ENCODE peak calls at places on chromosomes 4 and X, in eight cellular contexts. U is iPS-NIHi11, Y is BJ, H is AG08396, Q is cortex of kidney, E is endothelial cell, O is foreskin fibroblast, W is erythroblast. M is an unnamed sample.

GRCh38 chr4:86536166-86536565 is 57.9 kb upstream of the PTPN13 start:
- DNase-seq in U (no peak), Y (no peak), H (no peak), Q (no peak), E (no peak), O (no peak), W (no peak), M (no peak)

GRCh38 chrX:13094780-13095425 is 50.5 kb upstream of the FAM9C start:
- DNase-seq in U (no peak), Y (no peak), H (no peak), Q (no peak), E (no peak), O (no peak), W (no peak), M (peak)

GRCh38 chrX:78384486-78384885 is 57.1 kb upstream of the CYSLTR1 start:
- DNase-seq in U (no peak), Y (no peak), H (no peak), Q (no peak), E (no peak), O (peak), W (no peak), M (no peak)

GRCh38 chrX:40314070-40314469 is 216.3 kb upstream of the BCOR start:
- DNase-seq in U (peak), Y (no peak), H (no peak), Q (no peak), E (no peak), O (no peak), W (peak), M (no peak)

GRCh38 chr4:81632581-81633247 is 161.0 kb upstream of the RASGEF1B start:
- DNase-seq in U (no peak), Y (no peak), H (no peak), Q (no peak), E (no peak), O (no peak), W (no peak), M (no peak)

GRCh38 chrX:110691446-110691845 is 104.2 kb downstream of the CHRDL1 start:
- DNase-seq in U (no peak), Y (no peak), H (no peak), Q (no peak), E (no peak), O (no peak), W (no peak), M (peak)

GRCh38 chr4:134201216-134202098 is at the start of gene PABPC4L:
- DNase-seq in U (peak), Y (no peak), H (peak), Q (no peak), E (peak), O (peak), W (no peak), M (peak)

GRCh38 chr4:101162990-101163380 is 184.3 kb downstream of the PPP3CA start:
- DNase-seq in U (no peak), Y (no peak), H (no peak), Q (no peak), E (no peak), O (no peak), W (no peak), M (no peak)

GRCh38 chr4:154010377-154010776 is 221.5 kb upstream of the SFRP2 start:
- DNase-seq in U (no peak), Y (peak), H (no peak), Q (no peak), E (no peak), O (peak), W (no peak), M (peak)

GRCh38 chr4:40055873-40056721 is 553 bp upstream of the N4BP2 start:
- DNase-seq in U (peak), Y (peak), H (peak), Q (no peak), E (peak), O (peak), W (peak), M (peak)

GRCh38 chrX:17553451-17553850 is 178.5 kb downstream of the NHS start:
- DNase-seq in U (peak), Y (peak), H (peak), Q (no peak), E (no peak), O (peak), W (no peak), M (peak)

GRCh38 chr4:167021545-167022155 is 212.6 kb downstream of the SPOCK3 start:
- DNase-seq in U (peak), Y (no peak), H (peak), Q (no peak), E (peak), O (peak), W (peak), M (peak)

GRCh38 chrX:19372170-19373033 is 28.7 kb downstream of the PDHA1 start:
- DNase-seq in U (peak), Y (peak), H (peak), Q (no peak), E (peak), O (peak), W (peak), M (peak)

GRCh38 chr4:104973708-104974107 is 173.0 kb upstream of the TET2 start:
- DNase-seq in U (no peak), Y (no peak), H (no peak), Q (no peak), E (no peak), O (no peak), W (no peak), M (no peak)

GRCh38 chrX:10115082-10115481 is 41.7 kb upstream of the CLCN4 start:
- DNase-seq in U (no peak), Y (no peak), H (no peak), Q (no peak), E (no peak), O (no peak), W (no peak), M (no peak)

GRCh38 chr4:98864560-98864959 is 64.4 kb downstream of the EIF4E start:
- DNase-seq in U (no peak), Y (no peak), H (no peak), Q (no peak), E (no peak), O (no peak), W (peak), M (no peak)

GRCh38 chrX:40090050-40090804 is 7.5 kb downstream of the BCOR start:
- DNase-seq in U (no peak), Y (no peak), H (no peak), Q (no peak), E (no peak), O (no peak), W (peak), M (peak)

GRCh38 chrX:74325130-74326059 is 21.4 kb downstream of the ZCCHC13 start:
- DNase-seq in U (peak), Y (no peak), H (no peak), Q (no peak), E (peak), O (no peak), W (peak), M (no peak)

GRCh38 chr4:10684631-10685030 is at the start of gene CLNK:
- DNase-seq in U (no peak), Y (no peak), H (no peak), Q (no peak), E (no peak), O (no peak), W (no peak), M (no peak)